ENCODE peak calls at places on chromosomes 13 and 19, in nine cellular contexts. O, T, M, X, V, R, K, L and J are unnamed samples.

GRCh38 chr13:35891973-35892441 is 239.2 kb downstream of the DCLK1 start:
- DNase-seq in R (no peak), O (no peak), T (no peak), V (no peak), L (no peak), K (no peak), X (no peak), M (no peak), J (no peak)

GRCh38 chr19:2453431-2454025 is 3.2 kb downstream of the LMNB2 start:
- DNase-seq in R (no peak), V (no peak), L (no peak), O (no peak), X (no peak), M (no peak), T (no peak), K (no peak), J (no peak)

GRCh38 chr13:90300015-90300414 is 1047.5 kb upstream of the MIR17HG start:
- DNase-seq in K (no peak), V (no peak), R (no peak), L (no peak), O (no peak), X (no peak), M (no peak), T (no peak), J (no peak)

GRCh38 chr19:4987692-4988370 is 18.9 kb downstream of the KDM4B start:
- DNase-seq in X (no peak), M (no peak), K (no peak), O (no peak), R (no peak), T (no peak), V (no peak), L (no peak), J (no peak)

GRCh38 chr19:17196610-17197009 is 18.5 kb upstream of the USE1 start:
- DNase-seq in T (no peak), M (no peak), K (no peak), R (no peak), V (no peak), L (no peak), O (no peak), X (no peak), J (no peak)

GRCh38 chr13:20106751-20107150 is 54.1 kb downstream of the GJA3 start:
- DNase-seq in L (no peak), M (no peak), T (no peak), V (no peak), K (no peak), O (no peak), X (no peak), R (no peak), J (no peak)

GRCh38 chr19:12833747-12834417 is 497 bp downstream of the RTBDN start:
- DNase-seq in O (no peak), K (peak; percentile 79), X (no peak), R (no peak), M (peak; percentile 28), T (peak; percentile 39), L (no peak), V (peak; percentile 34), J (no peak)

GRCh38 chr13:95099541-95099940 is 201.7 kb downstream of the ABCC4 start:
- DNase-seq in K (no peak), T (no peak), O (no peak), X (no peak), R (no peak), L (no peak), M (peak; percentile 57), V (no peak), J (no peak)

GRCh38 chr13:106520205-106521004 is 15.1 kb downstream of the EFNB2 start:
- DNase-seq in X (no peak), R (no peak), O (no peak), T (no peak), V (no peak), L (no peak), M (no peak), K (no peak), J (no peak)

GRCh38 chr13:24610956-24611355 is 69.3 kb upstream of the ATP12A start:
- DNase-seq in L (no peak), M (no peak), K (no peak), V (no peak), T (no peak), R (no peak), O (no peak), X (no peak), J (no peak)

GRCh38 chr19:31342926-31343325 is 6.3 kb downstream of the TSHZ3 start:
- DNase-seq in T (no peak), X (no peak), V (no peak), K (no peak), O (no peak), M (no peak), L (no peak), R (no peak), J (no peak)

GRCh38 chr19:42601811-42602443 is 7.2 kb upstream of the CEACAM8 start:
- DNase-seq in M (no peak), T (no peak), K (no peak), L (no peak), X (no peak), V (no peak), O (peak; percentile 36), R (no peak), J (no peak)

GRCh38 chr13:46126552-46127171 is 21.8 kb upstream of the CPB2 start:
- DNase-seq in X (peak; percentile 51), K (peak; percentile 91), T (peak; percentile 59), L (no peak), O (peak; percentile 45), R (peak; percentile 48), M (peak; percentile 78), V (peak; percentile 40), J (peak; percentile 87)

GRCh38 chr19:12669272-12670158 is 2.9 kb downstream of the WDR83 start:
- DNase-seq in L (peak; percentile 77), T (peak; percentile 84), M (peak; percentile 85), K (peak; percentile 81), X (peak; percentile 78), O (peak; percentile 80), V (peak; percentile 66), R (peak; percentile 84), J (peak; percentile 89)

GRCh38 chr19:51689751-51690358 is 3.3 kb upstream of the SPACA6 start:
- DNase-seq in K (peak; percentile 83), O (peak; percentile 46), V (no peak), X (peak; percentile 74), L (peak; percentile 85), T (peak; percentile 32), M (no peak), R (peak; percentile 61), J (peak; percentile 75)

GRCh38 chr13:36819811-36820140 is 754 bp downstream of the RFXAP start:
- DNase-seq in V (peak; percentile 13), K (no peak), O (peak; percentile 10), X (no peak), R (peak; percentile 25), T (no peak), M (no peak), L (no peak), J (no peak)

GRCh38 chr19:38676878-38677646 is 29.6 kb downstream of the ACTN4 start:
- DNase-seq in L (no peak), K (no peak), T (no peak), V (no peak), R (no peak), O (no peak), X (no peak), M (no peak), J (no peak)
- H3K4me1 ChIP-seq in L (peaks cover 31% of the 10 kb centered on the region), K (peaks cover 9% of the 10 kb centered on the region), T (peaks cover 13% of the 10 kb centered on the region), V (peaks cover 53% of the 10 kb centered on the region), R (peaks cover 75% of the 10 kb centered on the region), O (peaks cover 79% of the 10 kb centered on the region), X (no peaks in the 10 kb centered on the region), M (peaks cover 70% of the 10 kb centered on the region), J (peaks cover 6% of the 10 kb centered on the region)

GRCh38 chr13:27810009-27810408 is 17.7 kb downstream of the GSX1 start:
- DNase-seq in O (no peak), T (no peak), X (no peak), L (no peak), R (no peak), V (no peak), K (no peak), M (no peak), J (no peak)

GRCh38 chr13:27810461-27810860 is 18.2 kb downstream of the GSX1 start:
- DNase-seq in O (no peak), T (no peak), M (no peak), R (no peak), V (no peak), L (no peak), X (no peak), K (no peak), J (no peak)

GRCh38 chr13:27808866-27809546 is 16.7 kb downstream of the GSX1 start:
- DNase-seq in O (no peak), L (no peak), K (no peak), R (no peak), T (no peak), M (no peak), V (no peak), X (no peak), J (no peak)

DNA sequence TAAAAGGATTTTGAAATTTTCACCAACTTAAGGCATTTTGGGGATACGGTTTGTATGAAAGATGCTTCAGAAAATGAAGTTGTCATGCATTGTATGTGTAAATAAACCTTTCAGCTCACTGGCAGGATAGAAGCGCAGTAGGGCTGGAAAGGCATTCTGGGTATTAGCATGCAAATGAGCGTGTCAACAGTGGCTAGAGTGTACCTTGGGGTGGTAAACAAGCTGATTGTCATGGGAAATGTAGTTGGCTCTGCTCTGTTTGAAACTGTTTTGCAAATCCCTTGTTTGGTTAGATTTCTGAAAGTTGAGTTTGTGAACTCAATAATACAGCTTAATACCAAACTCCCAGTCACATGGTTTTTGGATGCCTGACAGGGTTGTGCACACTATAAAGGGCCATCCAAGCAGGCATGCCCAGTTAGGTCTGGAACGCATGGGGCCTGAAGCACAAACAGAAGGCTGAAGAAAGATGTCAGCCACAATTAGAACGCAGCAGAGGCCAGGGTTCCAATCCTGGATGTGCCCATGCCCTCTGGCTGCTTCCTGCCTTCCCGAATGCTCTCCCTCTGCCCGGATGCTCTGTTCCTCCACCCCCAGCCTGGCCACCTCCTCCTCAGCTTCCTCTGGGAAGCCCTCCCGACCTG is 14.6 kb downstream of the GSX1 start:
- DNase-seq in T (no peak), O (no peak), L (no peak), K (no peak), V (no peak), M (no peak), R (no peak), X (no peak), J (no peak)
- H3K4me1 ChIP-seq in T (no peaks in the 10 kb centered on the region), O (no peaks in the 10 kb centered on the region), L (no peaks in the 10 kb centered on the region), K (peaks cover 14% of the 10 kb centered on the region), V (no peaks in the 10 kb centered on the region), M (no peaks in the 10 kb centered on the region), R (no peaks in the 10 kb centered on the region), X (no peaks in the 10 kb centered on the region), J (no peaks in the 10 kb centered on the region)

DNA sequence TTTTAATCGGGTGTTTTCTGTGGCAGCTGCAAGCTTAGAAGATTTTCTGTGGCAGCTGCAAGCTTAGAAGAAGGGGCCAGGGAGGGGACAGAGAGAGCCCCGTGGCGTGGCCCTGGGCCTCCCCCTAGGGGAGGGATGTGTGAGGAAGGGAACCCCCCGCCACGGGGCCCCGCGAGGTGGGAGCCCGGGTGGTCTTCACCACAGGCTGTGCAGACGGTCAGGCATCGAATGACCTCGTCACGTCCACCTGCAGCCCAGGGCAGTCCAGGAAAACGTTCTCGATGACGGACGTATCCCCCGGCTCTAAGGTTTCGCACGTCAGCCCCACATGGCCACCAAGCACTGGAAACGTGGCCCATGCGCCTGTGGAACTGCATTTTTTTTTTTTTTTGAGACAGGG is 8.6 kb downstream of the POLR2E start:
- DNase-seq in R (no peak), M (no peak), V (no peak), K (no peak), T (no peak), X (no peak), L (no peak), O (no peak), J (no peak)
- H3K4me1 ChIP-seq in R (no peaks in the 10 kb centered on the region), M (peaks cover 47% of the 10 kb centered on the region), V (peaks cover 50% of the 10 kb centered on the region), K (no peaks in the 10 kb centered on the region), T (peaks cover 1% of the 10 kb centered on the region), X (no peaks in the 10 kb centered on the region), L (peaks cover 4% of the 10 kb centered on the region), O (no peaks in the 10 kb centered on the region), J (no peaks in the 10 kb centered on the region)

GRCh38 chr13:73691891-73692290 is 442.3 kb downstream of the KLF12 start:
- DNase-seq in V (no peak), X (no peak), M (no peak), K (no peak), T (no peak), O (no peak), R (no peak), L (no peak), J (no peak)
- H3K4me1 ChIP-seq in V (no peaks in the 10 kb centered on the region), X (no peaks in the 10 kb centered on the region), M (no peaks in the 10 kb centered on the region), K (peaks cover 2% of the 10 kb centered on the region), T (no peaks in the 10 kb centered on the region), O (no peaks in the 10 kb centered on the region), R (no peaks in the 10 kb centered on the region), L (no peaks in the 10 kb centered on the region), J (no peaks in the 10 kb centered on the region)